ENCODE peak calls at places on chromosome 1, in five cellular contexts. B is mesothelial cell of epicardium; U is choroid plexus epithelial cell; R is activated CD8-positive, alpha-beta memory T cell treated with anti-CD3 and anti-CD28 coated beads for 1 hour; T is NCI-H2029 treated with DMSO at 0.1 percent for 48 hours. C is an unnamed sample.

GRCh38 chr1:200316148-200316803 is 93.6 kb downstream of the ZNF281 start:
- DNase-seq in T (no peak), R (no peak), U (no peak), B (no peak), C (no peak)

GRCh38 chr1:35546614-35547013 is 10.6 kb downstream of the KIAA0319L start:
- DNase-seq in B (no peak), R (no peak), U (no peak), T (no peak), C (no peak)

GRCh38 chr1:4597020-4597419 is 57.4 kb upstream of the AJAP1 start:
- DNase-seq in U (no peak), R (no peak), B (no peak), T (no peak), C (no peak)

GRCh38 chr1:8646996-8647395 is 170.4 kb downstream of the RERE start:
- DNase-seq in R (no peak), U (no peak), T (no peak), B (no peak), C (no peak)

GRCh38 chr1:33143181-33143580 is 38.7 kb downstream of the TRIM62 start:
- DNase-seq in T (no peak), B (no peak), U (peak), R (no peak), C (no peak)

GRCh38 chr1:6185635-6186382 is 5.7 kb upstream of the CHD5 start:
- DNase-seq in U (peak), R (no peak), T (no peak), B (no peak), C (no peak)

GRCh38 chr1:229249854-229250644 is 20.9 kb upstream of the RAB4A start:
- DNase-seq in U (no peak), R (no peak), T (no peak), B (no peak), C (no peak)

GRCh38 chr1:210233495-210234253 is 1.1 kb downstream of the SERTAD4 start:
- DNase-seq in U (peak), R (no peak), B (no peak), T (no peak), C (no peak)

GRCh38 chr1:67843335-67843734 is 10.1 kb upstream of the GNG12 start:
- DNase-seq in B (no peak), R (no peak), U (peak), T (no peak), C (no peak)

GRCh38 chr1:29673669-29674624 is 437.6 kb downstream of the PTPRU start:
- DNase-seq in R (no peak), T (no peak), B (no peak), U (no peak), C (no peak)

GRCh38 chr1:243568793-243569192 is 281.2 kb downstream of the AKT3 start:
- DNase-seq in R (no peak), U (peak), B (no peak), T (no peak), C (no peak)

GRCh38 chr1:118223426-118223825 is 38.4 kb upstream of the SPAG17 start:
- DNase-seq in R (no peak), U (peak), T (no peak), B (no peak), C (peak)

GRCh38 chr1:36083635-36084501 is at the start of gene TEKT2:
- DNase-seq in B (peak), R (no peak), T (peak), U (peak), C (no peak)

GRCh38 chr1:115655307-115655664 is 13.5 kb downstream of the VANGL1 start:
- DNase-seq in B (no peak), T (no peak), R (no peak), U (no peak), C (no peak)

GRCh38 chr1:79198841-79199240 is 192.3 kb upstream of the ADGRL4 start:
- DNase-seq in U (peak), T (no peak), R (no peak), B (no peak), C (no peak)

GRCh38 chr1:50279622-50280320 is 143.5 kb downstream of the DMRTA2 start:
- DNase-seq in U (peak), B (no peak), R (no peak), T (peak), C (no peak)

GRCh38 chr1:185895208-185895900 is 161.2 kb downstream of the HMCN1 start:
- DNase-seq in U (peak), R (no peak), T (no peak), B (no peak), C (no peak)

GRCh38 chr1:170618418-170618817 is 45.5 kb upstream of the PRRX1 start:
- DNase-seq in R (no peak), B (no peak), U (peak), T (no peak), C (no peak)

GRCh38 chr1:209845405-209845725 is 17.6 kb downstream of the UTP25 start:
- DNase-seq in T (peak), B (no peak), R (no peak), U (no peak), C (no peak)

GRCh38 chr1:166692354-166692753 is 146.9 kb upstream of the POGK start:
- DNase-seq in U (no peak), B (no peak), R (no peak), T (no peak), C (no peak)

GRCh38 chr1:42420911-42421585 is 34.8 kb downstream of the ZMYND12 start:
- DNase-seq in R (no peak), B (peak), T (peak), U (peak), C (peak)

GRCh38 chr1:32888134-32888533 is 1.8 kb downstream of the HPCA start:
- DNase-seq in U (no peak), T (no peak), B (no peak), R (no peak), C (no peak)

GRCh38 chr1:155011004-155011416 is 8.4 kb downstream of the ZBTB7B start:
- DNase-seq in R (no peak), U (no peak), T (no peak), B (no peak), C (no peak)

GRCh38 chr1:49576327-49576901 is 447.3 kb downstream of the AGBL4 start:
- DNase-seq in T (no peak), B (no peak), U (no peak), R (no peak), C (no peak)

GRCh38 chr1:42290130-42290529 is 44.9 kb downstream of the FOXJ3 start:
- DNase-seq in B (no peak), R (no peak), U (no peak), T (no peak), C (no peak)

GRCh38 chr1:52904590-52905375 is 16.8 kb downstream of the ECHDC2 start:
- DNase-seq in R (no peak), B (no peak), U (peak), T (no peak), C (no peak)

GRCh38 chr1:40389871-40390560 is 16.5 kb downstream of the SMAP2 start:
- DNase-seq in T (no peak), R (no peak), U (peak), B (no peak), C (no peak)

GRCh38 chr1:64755356-64755755 is 10.5 kb downstream of the RAVER2 start:
- DNase-seq in T (no peak), B (no peak), U (no peak), R (no peak), C (no peak)

GRCh38 chr1:156123356-156124196 is 9.1 kb downstream of the LMNA start:
- DNase-seq in B (peak), U (peak), T (peak), R (no peak), C (peak)